ENCODE peak calls at places on chromosome 11, in ten cellular contexts. One of them, this sample, is unnamed. For H3K27me3 and H3K36me3, the result is how much of the 10 kb centered on the place peaks cover.

GRCh38 chr11:30406978-30407762 is 84.3 kb downstream of the ARL14EP start:
- DNase-seq in endothelial cell of umbilical vein: no peak
- DNase-seq in CD4-positive, alpha-beta memory T cell: no peak
- DNase-seq in SK-N-SH: no peak
- DNase-seq in kidney epithelial cell: no peak
- DNase-seq in uterus: no peak
- DNase-seq in BE2C: no peak
- DNase-seq in body of pancreas: no peak
- DNase-seq in transverse colon: no peak
- DNase-seq in stomach: no peak
- DNase-seq in this sample: no peak

GRCh38 chr11:16815047-16815767 is 76.8 kb downstream of the C11orf58 start:
- DNase-seq in endothelial cell of umbilical vein: no peak
- DNase-seq in CD4-positive, alpha-beta memory T cell: no peak
- DNase-seq in SK-N-SH: no peak
- DNase-seq in kidney epithelial cell: no peak
- DNase-seq in uterus: peak
- DNase-seq in BE2C: no peak
- DNase-seq in body of pancreas: peak
- DNase-seq in transverse colon: peak
- DNase-seq in stomach: peak
- DNase-seq in this sample: no peak

GRCh38 chr11:122149232-122149631 is 33.2 kb upstream of the BLID start:
- DNase-seq in endothelial cell of umbilical vein: no peak
- DNase-seq in CD4-positive, alpha-beta memory T cell: no peak
- DNase-seq in SK-N-SH: no peak
- DNase-seq in kidney epithelial cell: no peak
- DNase-seq in uterus: no peak
- DNase-seq in BE2C: no peak
- DNase-seq in body of pancreas: no peak
- DNase-seq in transverse colon: no peak
- DNase-seq in stomach: no peak
- DNase-seq in this sample: no peak

GRCh38 chr11:9956483-9956882 is 292.6 kb downstream of the SWAP70 start:
- DNase-seq in endothelial cell of umbilical vein: no peak
- DNase-seq in CD4-positive, alpha-beta memory T cell: no peak
- DNase-seq in SK-N-SH: no peak
- DNase-seq in kidney epithelial cell: no peak
- DNase-seq in uterus: no peak
- DNase-seq in BE2C: no peak
- DNase-seq in body of pancreas: no peak
- DNase-seq in transverse colon: no peak
- DNase-seq in stomach: no peak
- DNase-seq in this sample: no peak

GRCh38 chr11:32968541-32968940 is 47.1 kb upstream of the DEPDC7 start:
- DNase-seq in endothelial cell of umbilical vein: no peak
- DNase-seq in CD4-positive, alpha-beta memory T cell: no peak
- DNase-seq in SK-N-SH: no peak
- DNase-seq in kidney epithelial cell: no peak
- DNase-seq in uterus: no peak
- DNase-seq in BE2C: no peak
- DNase-seq in body of pancreas: no peak
- DNase-seq in transverse colon: no peak
- DNase-seq in stomach: no peak
- DNase-seq in this sample: no peak

GRCh38 chr11:73196576-73196975 is 21.5 kb upstream of the P2RY2 start:
- DNase-seq in endothelial cell of umbilical vein: no peak
- DNase-seq in CD4-positive, alpha-beta memory T cell: no peak
- DNase-seq in SK-N-SH: no peak
- DNase-seq in kidney epithelial cell: no peak
- DNase-seq in uterus: no peak
- DNase-seq in BE2C: no peak
- DNase-seq in body of pancreas: no peak
- DNase-seq in transverse colon: peak
- DNase-seq in stomach: no peak
- DNase-seq in this sample: no peak

GRCh38 chr11:126331286-126331685 is 24.2 kb upstream of the ST3GAL4 start:
- DNase-seq in endothelial cell of umbilical vein: no peak
- DNase-seq in CD4-positive, alpha-beta memory T cell: no peak
- DNase-seq in SK-N-SH: no peak
- DNase-seq in kidney epithelial cell: no peak
- DNase-seq in uterus: no peak
- DNase-seq in BE2C: no peak
- DNase-seq in body of pancreas: no peak
- DNase-seq in transverse colon: no peak
- DNase-seq in stomach: no peak
- DNase-seq in this sample: no peak

GRCh38 chr11:13007702-13008435 is 1.2 kb upstream of the RASSF10 start:
- DNase-seq in endothelial cell of umbilical vein: no peak
- DNase-seq in CD4-positive, alpha-beta memory T cell: no peak
- DNase-seq in SK-N-SH: no peak
- DNase-seq in kidney epithelial cell: no peak
- DNase-seq in uterus: no peak
- DNase-seq in BE2C: no peak
- DNase-seq in body of pancreas: no peak
- DNase-seq in transverse colon: no peak
- DNase-seq in stomach: peak
- DNase-seq in this sample: peak

GRCh38 chr11:30016588-30017363 is at the start of gene KCNA4:
- DNase-seq in endothelial cell of umbilical vein: no peak
- DNase-seq in CD4-positive, alpha-beta memory T cell: no peak
- DNase-seq in SK-N-SH: peak
- DNase-seq in kidney epithelial cell: no peak
- DNase-seq in uterus: no peak
- DNase-seq in BE2C: peak
- DNase-seq in body of pancreas: peak
- DNase-seq in transverse colon: no peak
- DNase-seq in stomach: no peak
- DNase-seq in this sample: no peak

GRCh38 chr11:63869686-63870085 is 30.8 kb downstream of the MARK2 start:
- DNase-seq in endothelial cell of umbilical vein: no peak
- DNase-seq in CD4-positive, alpha-beta memory T cell: peak
- DNase-seq in SK-N-SH: no peak
- DNase-seq in kidney epithelial cell: no peak
- DNase-seq in uterus: no peak
- DNase-seq in BE2C: no peak
- DNase-seq in body of pancreas: no peak
- DNase-seq in transverse colon: peak
- DNase-seq in stomach: no peak
- DNase-seq in this sample: peak

GRCh38 chr11:28932940-28933339 is 824.8 kb downstream of the METTL15 start:
- DNase-seq in endothelial cell of umbilical vein: no peak
- DNase-seq in CD4-positive, alpha-beta memory T cell: no peak
- DNase-seq in SK-N-SH: no peak
- DNase-seq in kidney epithelial cell: no peak
- DNase-seq in uterus: no peak
- DNase-seq in BE2C: no peak
- DNase-seq in body of pancreas: no peak
- DNase-seq in transverse colon: no peak
- DNase-seq in stomach: no peak
- DNase-seq in this sample: no peak

GRCh38 chr11:55811067-55811466 is at the start of gene OR5L1:
- DNase-seq in endothelial cell of umbilical vein: no peak
- DNase-seq in CD4-positive, alpha-beta memory T cell: no peak
- DNase-seq in SK-N-SH: no peak
- DNase-seq in kidney epithelial cell: no peak
- DNase-seq in uterus: no peak
- DNase-seq in BE2C: no peak
- DNase-seq in body of pancreas: no peak
- DNase-seq in transverse colon: no peak
- DNase-seq in stomach: no peak
- DNase-seq in this sample: no peak

GRCh38 chr11:92810423-92810822 is 159.0 kb upstream of the MTNR1B start:
- DNase-seq in endothelial cell of umbilical vein: no peak
- DNase-seq in CD4-positive, alpha-beta memory T cell: no peak
- DNase-seq in SK-N-SH: no peak
- DNase-seq in kidney epithelial cell: no peak
- DNase-seq in uterus: no peak
- DNase-seq in BE2C: no peak
- DNase-seq in body of pancreas: no peak
- DNase-seq in transverse colon: no peak
- DNase-seq in stomach: no peak
- DNase-seq in this sample: no peak

GRCh38 chr11:132158091-132158490 is 787.7 kb downstream of the NTM start:
- DNase-seq in endothelial cell of umbilical vein: peak
- DNase-seq in CD4-positive, alpha-beta memory T cell: no peak
- DNase-seq in SK-N-SH: no peak
- DNase-seq in kidney epithelial cell: no peak
- DNase-seq in uterus: no peak
- DNase-seq in BE2C: no peak
- DNase-seq in body of pancreas: peak
- DNase-seq in transverse colon: no peak
- DNase-seq in stomach: peak
- DNase-seq in this sample: peak

GRCh38 chr11:15944460-15944859 is 411.9 kb downstream of the SOX6 start:
- DNase-seq in endothelial cell of umbilical vein: no peak
- DNase-seq in CD4-positive, alpha-beta memory T cell: no peak
- DNase-seq in SK-N-SH: no peak
- DNase-seq in kidney epithelial cell: no peak
- DNase-seq in uterus: no peak
- DNase-seq in BE2C: no peak
- DNase-seq in body of pancreas: no peak
- DNase-seq in transverse colon: peak
- DNase-seq in stomach: peak
- DNase-seq in this sample: no peak

GRCh38 chr11:69559181-69559580 is 77.7 kb downstream of the LINC01488 start:
- DNase-seq in endothelial cell of umbilical vein: no peak
- DNase-seq in CD4-positive, alpha-beta memory T cell: no peak
- DNase-seq in SK-N-SH: no peak
- DNase-seq in kidney epithelial cell: no peak
- DNase-seq in uterus: no peak
- DNase-seq in BE2C: no peak
- DNase-seq in body of pancreas: no peak
- DNase-seq in transverse colon: no peak
- DNase-seq in stomach: no peak
- DNase-seq in this sample: no peak

GRCh38 chr11:727859-728748 is 19.2 kb upstream of the TALDO1 start:
- DNase-seq in endothelial cell of umbilical vein: peak
- DNase-seq in CD4-positive, alpha-beta memory T cell: peak
- DNase-seq in SK-N-SH: peak
- DNase-seq in kidney epithelial cell: peak
- DNase-seq in uterus: peak
- DNase-seq in BE2C: peak
- DNase-seq in body of pancreas: peak
- DNase-seq in transverse colon: peak
- DNase-seq in stomach: peak
- DNase-seq in this sample: peak

GRCh38 chr11:35811783-35812182 is 132.1 kb upstream of the LDLRAD3 start:
- DNase-seq in endothelial cell of umbilical vein: no peak
- DNase-seq in CD4-positive, alpha-beta memory T cell: no peak
- DNase-seq in SK-N-SH: no peak
- DNase-seq in kidney epithelial cell: no peak
- DNase-seq in uterus: no peak
- DNase-seq in BE2C: peak
- DNase-seq in body of pancreas: peak
- DNase-seq in transverse colon: no peak
- DNase-seq in stomach: no peak
- DNase-seq in this sample: no peak

DNA sequence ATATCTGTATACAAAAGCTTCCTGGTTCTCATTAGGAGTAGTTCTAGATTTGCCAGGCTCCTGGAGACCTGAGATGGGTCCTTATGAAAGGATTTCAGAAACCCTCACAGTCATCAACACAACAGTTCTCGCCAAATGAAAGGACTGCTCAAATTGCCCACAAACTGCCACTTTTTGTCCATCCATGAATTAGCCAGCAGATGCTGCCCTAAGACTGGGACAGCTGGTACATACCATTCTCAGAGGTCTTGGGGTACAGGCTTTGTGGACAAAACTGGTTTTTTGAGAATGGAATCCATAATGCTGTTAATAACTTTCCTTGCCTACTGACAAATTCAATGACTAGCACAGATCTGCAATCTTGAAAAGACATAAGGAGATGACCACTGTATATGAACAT is 23.4 kb upstream of the BDNF start:
- DNase-seq in endothelial cell of umbilical vein: no peak
- DNase-seq in CD4-positive, alpha-beta memory T cell: no peak
- DNase-seq in SK-N-SH: no peak
- DNase-seq in kidney epithelial cell: no peak
- DNase-seq in uterus: no peak
- DNase-seq in BE2C: no peak
- DNase-seq in body of pancreas: no peak
- DNase-seq in transverse colon: no peak
- DNase-seq in stomach: no peak
- DNase-seq in this sample: no peak
- H3K27me3 ChIP-seq in endothelial cell of umbilical vein: half or more
- H3K27me3 ChIP-seq in CD4-positive, alpha-beta memory T cell: under half
- H3K27me3 ChIP-seq in SK-N-SH: under half
- H3K27me3 ChIP-seq in kidney epithelial cell: under half
- H3K27me3 ChIP-seq in uterus: under half
- H3K27me3 ChIP-seq in BE2C: under half
- H3K27me3 ChIP-seq in body of pancreas: under half
- H3K27me3 ChIP-seq in transverse colon: half or more
- H3K27me3 ChIP-seq in stomach: under half
- H3K27me3 ChIP-seq in this sample: under half

GRCh38 chr11:2701230-2701629 is 1.4 kb upstream of the KCNQ1OT1 start:
- DNase-seq in endothelial cell of umbilical vein: no peak
- DNase-seq in CD4-positive, alpha-beta memory T cell: no peak
- DNase-seq in SK-N-SH: no peak
- DNase-seq in kidney epithelial cell: no peak
- DNase-seq in uterus: no peak
- DNase-seq in BE2C: no peak
- DNase-seq in body of pancreas: peak
- DNase-seq in transverse colon: no peak
- DNase-seq in stomach: no peak
- DNase-seq in this sample: peak
- H3K4me3 ChIP-seq in endothelial cell of umbilical vein: no peak
- H3K4me3 ChIP-seq in CD4-positive, alpha-beta memory T cell: no peak
- H3K4me3 ChIP-seq in SK-N-SH: no peak
- H3K4me3 ChIP-seq in kidney epithelial cell: no peak
- H3K4me3 ChIP-seq in uterus: no peak
- H3K4me3 ChIP-seq in BE2C: no peak
- H3K4me3 ChIP-seq in body of pancreas: no peak
- H3K4me3 ChIP-seq in transverse colon: no peak
- H3K4me3 ChIP-seq in stomach: no peak
- H3K4me3 ChIP-seq in this sample: no peak

GRCh38 chr11:61627831-61628753 is 47.2 kb upstream of the SYT7 start:
- DNase-seq in endothelial cell of umbilical vein: peak
- DNase-seq in CD4-positive, alpha-beta memory T cell: no peak
- DNase-seq in SK-N-SH: peak
- DNase-seq in kidney epithelial cell: no peak
- DNase-seq in uterus: peak
- DNase-seq in BE2C: peak
- DNase-seq in body of pancreas: peak
- DNase-seq in transverse colon: peak
- DNase-seq in stomach: peak
- DNase-seq in this sample: peak
- H3K36me3 ChIP-seq in endothelial cell of umbilical vein: under half
- H3K36me3 ChIP-seq in CD4-positive, alpha-beta memory T cell: under half
- H3K36me3 ChIP-seq in SK-N-SH: under half
- H3K36me3 ChIP-seq in kidney epithelial cell: under half
- H3K36me3 ChIP-seq in uterus: under half
- H3K36me3 ChIP-seq in BE2C: under half
- H3K36me3 ChIP-seq in body of pancreas: under half
- H3K36me3 ChIP-seq in transverse colon: under half
- H3K36me3 ChIP-seq in stomach: under half
- H3K36me3 ChIP-seq in this sample: under half

DNA sequence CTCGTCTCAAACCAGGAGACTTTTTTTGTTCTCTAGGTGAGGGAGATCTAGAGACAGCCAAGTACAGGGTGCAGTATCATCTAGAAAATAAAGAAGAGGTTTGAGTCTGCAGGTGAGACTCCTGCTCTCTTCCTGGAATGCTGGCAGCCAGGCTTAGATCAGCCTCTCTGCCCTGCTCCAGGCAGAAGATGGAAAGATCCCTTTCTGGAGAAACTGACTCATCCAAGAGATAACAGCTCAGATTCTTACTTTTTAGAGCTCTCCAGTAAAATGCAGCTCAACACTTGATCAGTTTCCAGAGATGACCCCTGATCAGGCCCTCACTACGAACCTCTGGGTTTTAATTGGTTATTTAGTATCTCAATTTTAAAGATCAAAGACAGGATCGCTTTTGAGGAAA is 44.6 kb upstream of the EHF start:
- DNase-seq in endothelial cell of umbilical vein: no peak
- DNase-seq in CD4-positive, alpha-beta memory T cell: no peak
- DNase-seq in SK-N-SH: no peak
- DNase-seq in kidney epithelial cell: no peak
- DNase-seq in uterus: no peak
- DNase-seq in BE2C: no peak
- DNase-seq in body of pancreas: no peak
- DNase-seq in transverse colon: no peak
- DNase-seq in stomach: no peak
- DNase-seq in this sample: no peak
- H3K27me3 ChIP-seq in endothelial cell of umbilical vein: under half
- H3K27me3 ChIP-seq in CD4-positive, alpha-beta memory T cell: under half
- H3K27me3 ChIP-seq in SK-N-SH: under half
- H3K27me3 ChIP-seq in kidney epithelial cell: under half
- H3K27me3 ChIP-seq in uterus: under half
- H3K27me3 ChIP-seq in BE2C: under half
- H3K27me3 ChIP-seq in body of pancreas: under half
- H3K27me3 ChIP-seq in transverse colon: under half
- H3K27me3 ChIP-seq in stomach: under half
- H3K27me3 ChIP-seq in this sample: under half

This sample was measured in small intestine.